ENCODE peak calls at places on chromosomes 16 and 17, in four cellular contexts. One of them, this sample, is unnamed.

GRCh38 chr17:40422990-40423611 is 5.4 kb upstream of the TOP2A start:
- DNase-seq in HFF-Myc: no peak
- DNase-seq in thoracic aorta: no peak
- DNase-seq in DND-41: no peak
- DNase-seq in this sample: no peak

GRCh38 chr16:31199430-31200041 is 3.0 kb downstream of the PYCARD start:
- DNase-seq in thoracic aorta: no peak
- DNase-seq in DND-41: no peak
- DNase-seq in HFF-Myc: no peak
- DNase-seq in this sample: no peak

GRCh38 chr17:7204335-7204734 is 15.3 kb downstream of the DLG4 start:
- DNase-seq in thoracic aorta: no peak
- DNase-seq in DND-41: peak; percentile 29
- DNase-seq in HFF-Myc: no peak
- DNase-seq in this sample: no peak

GRCh38 chr17:28008526-28008925 is 34.0 kb upstream of the NLK start:
- DNase-seq in thoracic aorta: no peak
- DNase-seq in DND-41: peak; percentile 68
- DNase-seq in HFF-Myc: peak; percentile 46
- DNase-seq in this sample: peak; percentile 13

GRCh38 chr16:23803591-23804123 is 32.1 kb upstream of the PRKCB start:
- DNase-seq in thoracic aorta: no peak
- DNase-seq in DND-41: peak; percentile 79
- DNase-seq in HFF-Myc: no peak
- DNase-seq in this sample: peak; percentile 84

GRCh38 chr17:44552361-44552760 is 4.9 kb upstream of the FZD2 start:
- DNase-seq in DND-41: no peak
- DNase-seq in HFF-Myc: no peak
- DNase-seq in thoracic aorta: no peak
- DNase-seq in this sample: no peak

GRCh38 chr16:51440096-51440495 is 289.0 kb upstream of the SALL1 start:
- DNase-seq in DND-41: no peak
- DNase-seq in HFF-Myc: no peak
- DNase-seq in thoracic aorta: no peak
- DNase-seq in this sample: no peak

GRCh38 chr16:56294599-56294998 is 103.3 kb downstream of the GNAO1 start:
- DNase-seq in DND-41: no peak
- DNase-seq in thoracic aorta: no peak
- DNase-seq in HFF-Myc: peak; percentile 9
- DNase-seq in this sample: no peak

GRCh38 chr17:38419508-38419981 is 8.7 kb upstream of the ARHGAP23 start:
- DNase-seq in DND-41: no peak
- DNase-seq in HFF-Myc: no peak
- DNase-seq in thoracic aorta: no peak
- DNase-seq in this sample: no peak

GRCh38 chr17:15123593-15124590 is 141.2 kb downstream of the PMP22 start:
- DNase-seq in DND-41: no peak
- DNase-seq in thoracic aorta: no peak
- DNase-seq in HFF-Myc: peak; percentile 92
- DNase-seq in this sample: no peak

GRCh38 chr17:77376795-77377751 is 236.3 kb downstream of the SEC14L1 start:
- DNase-seq in thoracic aorta: no peak
- DNase-seq in DND-41: no peak
- DNase-seq in HFF-Myc: no peak
- DNase-seq in this sample: no peak

GRCh38 chr16:30567991-30568638 is 3.4 kb downstream of the ZNF688 start:
- DNase-seq in thoracic aorta: no peak
- DNase-seq in HFF-Myc: no peak
- DNase-seq in DND-41: peak; percentile 43
- DNase-seq in this sample: peak; percentile 88

GRCh38 chr16:84207869-84208268 is 16.9 kb downstream of the ADAD2 start:
- DNase-seq in HFF-Myc: no peak
- DNase-seq in thoracic aorta: no peak
- DNase-seq in DND-41: no peak
- DNase-seq in this sample: no peak

GRCh38 chr17:61451538-61452300 is 503 bp upstream of the TBX4 start:
- DNase-seq in thoracic aorta: no peak
- DNase-seq in DND-41: no peak
- DNase-seq in HFF-Myc: no peak
- DNase-seq in this sample: no peak

GRCh38 chr17:80640379-80641071 is 95.9 kb downstream of the RPTOR start:
- DNase-seq in DND-41: no peak
- DNase-seq in thoracic aorta: no peak
- DNase-seq in HFF-Myc: no peak
- DNase-seq in this sample: peak; percentile 12
- TF ChIP-seq CTCF in DND-41: no peak
- TF ChIP-seq CTCF in thoracic aorta: no peak
- TF ChIP-seq CTCF in HFF-Myc: no peak
- TF ChIP-seq CTCF in this sample: no peak

GRCh38 chr16:349211-349610 is 3.3 kb downstream of the AXIN1 start:
- DNase-seq in HFF-Myc: no peak
- DNase-seq in thoracic aorta: no peak
- DNase-seq in DND-41: no peak
- DNase-seq in this sample: peak; percentile 74
- H3K4me3 ChIP-seq in HFF-Myc: no peak overlapping the region
- H3K4me3 ChIP-seq in thoracic aorta: no peak overlapping the region
- H3K4me3 ChIP-seq in DND-41: no peak overlapping the region
- H3K4me3 ChIP-seq in this sample: peak overlapping the region; percentile 19

GRCh38 chr17:29110372-29110757 is 67.4 kb downstream of the PIPOX start:
- DNase-seq in HFF-Myc: no peak
- DNase-seq in DND-41: no peak
- DNase-seq in thoracic aorta: no peak
- DNase-seq in this sample: no peak

GRCh38 chr17:29107084-29107483 is 64.1 kb downstream of the PIPOX start:
- DNase-seq in DND-41: no peak
- DNase-seq in HFF-Myc: no peak
- DNase-seq in thoracic aorta: no peak
- DNase-seq in this sample: no peak

GRCh38 chr17:29108806-29109476 is 66.0 kb downstream of the PIPOX start:
- DNase-seq in HFF-Myc: no peak
- DNase-seq in thoracic aorta: no peak
- DNase-seq in DND-41: no peak
- DNase-seq in this sample: no peak

GRCh38 chr17:29109477-29110371 is 66.8 kb downstream of the PIPOX start:
- DNase-seq in DND-41: no peak
- DNase-seq in HFF-Myc: no peak
- DNase-seq in thoracic aorta: no peak
- DNase-seq in this sample: no peak

GRCh38 chr17:29107933-29108805 is 65.2 kb downstream of the PIPOX start:
- DNase-seq in HFF-Myc: no peak
- DNase-seq in DND-41: no peak
- DNase-seq in thoracic aorta: no peak
- DNase-seq in this sample: no peak
- TF ChIP-seq CTCF in HFF-Myc: no peak
- TF ChIP-seq CTCF in DND-41: no peak
- TF ChIP-seq CTCF in thoracic aorta: no peak
- TF ChIP-seq CTCF in this sample: no peak

GRCh38 chr17:50144845-50145531 is 5.5 kb downstream of the PPP1R9B start:
- DNase-seq in DND-41: no peak
- DNase-seq in thoracic aorta: no peak
- DNase-seq in HFF-Myc: no peak
- DNase-seq in this sample: no peak
- H3K4me3 ChIP-seq in DND-41: no peak overlapping the region
- H3K4me3 ChIP-seq in thoracic aorta: peak overlapping the region; percentile 96
- H3K4me3 ChIP-seq in HFF-Myc: no peak overlapping the region
- H3K4me3 ChIP-seq in this sample: no peak overlapping the region

DNA sequence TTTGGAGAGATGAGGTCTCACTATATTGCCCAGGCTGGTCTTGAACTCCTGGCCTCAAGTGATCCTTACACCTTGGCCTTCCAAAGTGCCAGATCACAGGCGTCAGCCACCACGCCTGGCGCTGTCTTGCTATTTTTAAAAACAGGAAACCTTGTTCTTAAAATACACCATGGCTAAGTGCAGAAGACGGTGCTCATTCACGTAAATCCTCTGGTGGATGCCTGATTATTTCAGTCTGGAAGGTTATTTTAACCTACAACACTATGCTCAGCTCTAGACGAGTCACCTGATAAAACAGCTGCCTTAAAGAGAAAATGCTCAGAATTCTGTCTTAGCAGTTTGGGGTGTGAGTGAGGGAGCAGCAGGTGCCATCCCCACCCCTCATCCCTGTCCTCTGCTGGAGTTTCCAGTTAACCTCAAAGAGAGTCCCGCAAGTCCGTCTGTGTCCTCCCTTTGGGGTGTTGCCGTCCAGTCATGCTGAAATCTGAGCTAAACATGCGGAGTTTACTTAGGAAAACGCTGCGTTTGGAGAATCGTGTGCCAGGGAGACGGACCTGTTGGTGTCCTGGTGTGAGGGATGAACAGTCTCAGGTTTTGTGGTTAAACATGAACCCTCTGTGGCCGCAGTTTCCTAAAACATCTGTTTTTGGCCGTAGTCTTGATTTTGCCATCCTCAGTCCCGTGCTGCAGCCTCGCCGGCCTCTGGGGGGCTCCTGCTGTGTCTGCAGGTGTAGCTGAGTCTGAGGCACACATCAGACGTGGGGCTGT is 17.1 kb downstream of the SPG7 start:
- DNase-seq in DND-41: no peak
- DNase-seq in HFF-Myc: no peak
- DNase-seq in thoracic aorta: no peak
- DNase-seq in this sample: peak; percentile 23
- TF ChIP-seq CTCF in DND-41: no peak
- TF ChIP-seq CTCF in HFF-Myc: no peak
- TF ChIP-seq CTCF in thoracic aorta: no peak
- TF ChIP-seq CTCF in this sample: peak; percentile 11

DNA sequence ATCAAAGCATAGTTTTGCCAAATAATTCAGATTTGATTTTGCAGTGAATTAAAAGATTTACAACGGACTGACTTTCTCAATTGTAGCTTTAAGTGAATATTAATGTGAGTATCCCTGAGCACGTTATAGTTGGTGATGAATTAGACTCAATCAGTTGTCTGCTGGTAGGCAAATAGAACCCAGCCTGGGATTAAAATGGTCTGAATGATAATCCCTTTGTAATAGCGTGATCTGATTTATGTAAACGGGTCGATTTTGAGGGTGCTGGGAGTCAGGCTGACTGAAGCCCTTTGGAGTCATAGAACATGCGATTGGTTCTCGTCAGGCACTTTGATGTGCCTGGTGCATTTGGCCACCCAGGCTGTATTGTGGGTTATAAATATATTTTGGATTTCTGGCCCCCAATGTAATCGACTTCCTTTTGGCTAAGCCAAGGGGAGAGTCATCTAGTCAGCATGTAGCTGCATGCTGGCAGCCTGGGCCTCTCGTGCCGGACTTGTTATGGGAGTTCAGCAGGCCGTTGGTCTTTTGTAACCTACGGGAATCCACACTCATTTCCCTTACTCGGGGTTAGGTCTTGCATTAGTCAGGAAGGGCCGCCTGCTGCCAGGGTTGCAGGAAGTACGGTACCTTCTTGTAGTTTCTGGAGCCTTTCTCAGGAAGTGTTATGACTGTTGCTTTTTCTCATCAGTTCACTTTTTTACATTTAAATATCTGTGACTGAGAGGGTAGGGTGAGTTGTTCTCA is 5.4 kb downstream of the PGS1 start:
- DNase-seq in DND-41: no peak
- DNase-seq in HFF-Myc: no peak
- DNase-seq in thoracic aorta: peak; percentile 95
- DNase-seq in this sample: peak; percentile 95
- H3K4me3 ChIP-seq in DND-41: no peak overlapping the region
- H3K4me3 ChIP-seq in HFF-Myc: no peak overlapping the region
- H3K4me3 ChIP-seq in thoracic aorta: no peak overlapping the region
- H3K4me3 ChIP-seq in this sample: peak overlapping the region; percentile 3

DNA sequence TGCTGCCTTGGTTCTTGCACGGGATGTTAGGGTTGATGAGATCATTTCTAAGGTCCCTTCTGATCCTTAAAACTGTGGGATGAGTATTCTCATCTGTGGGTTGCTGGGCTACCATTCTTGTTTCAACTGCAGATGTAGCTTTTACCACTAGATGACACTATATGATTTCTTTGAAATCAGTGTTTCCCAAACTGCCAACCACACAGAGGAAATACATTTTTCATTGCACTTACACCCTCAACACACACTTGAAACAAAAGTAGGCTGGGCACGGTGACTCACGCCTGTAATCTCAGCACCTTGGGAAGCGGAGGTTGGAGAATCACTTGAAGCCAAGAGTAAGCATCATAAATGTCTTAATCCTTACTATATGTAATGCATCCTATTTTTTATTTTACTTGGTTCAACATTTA is 15.3 kb downstream of the LCMT1 start:
- DNase-seq in DND-41: peak; percentile 32
- DNase-seq in HFF-Myc: peak; percentile 75
- DNase-seq in thoracic aorta: no peak
- DNase-seq in this sample: peak; percentile 29
- TF ChIP-seq CTCF in DND-41: peak; percentile 81
- TF ChIP-seq CTCF in HFF-Myc: peak; percentile 77
- TF ChIP-seq CTCF in thoracic aorta: peak; percentile 20
- TF ChIP-seq CTCF in this sample: peak; percentile 56

This sample was measured in GM12865.